ENCODE peak calls at places on chromosomes 7 and 10, in nine cellular contexts. One of them, this sample, is unnamed.

GRCh38 chr7:151415375-151416112 is 5.7 kb upstream of the WDR86 start:
- DNase-seq in suprapubic skin: no peak
- DNase-seq in A549: no peak
- DNase-seq in uterus: no peak
- DNase-seq in GM12878: no peak
- DNase-seq in heart left ventricle: no peak
- DNase-seq in HCT116: no peak
- DNase-seq in stomach: no peak
- DNase-seq in sigmoid colon: peak
- DNase-seq in this sample: no peak

GRCh38 chr10:116138897-116139296 is 134.1 kb downstream of the GFRA1 start:
- DNase-seq in heart left ventricle: no peak
- DNase-seq in suprapubic skin: no peak
- DNase-seq in uterus: no peak
- DNase-seq in GM12878: no peak
- DNase-seq in HCT116: no peak
- DNase-seq in stomach: no peak
- DNase-seq in sigmoid colon: no peak
- DNase-seq in A549: no peak
- DNase-seq in this sample: no peak

GRCh38 chr10:44859546-44860285 is 51.4 kb upstream of the TMEM72 start:
- DNase-seq in A549: no peak
- DNase-seq in GM12878: no peak
- DNase-seq in HCT116: no peak
- DNase-seq in sigmoid colon: no peak
- DNase-seq in stomach: no peak
- DNase-seq in suprapubic skin: no peak
- DNase-seq in heart left ventricle: no peak
- DNase-seq in uterus: no peak
- DNase-seq in this sample: no peak

GRCh38 chr7:135463905-135464304 is 46.0 kb downstream of the CNOT4 start:
- DNase-seq in A549: no peak
- DNase-seq in stomach: no peak
- DNase-seq in heart left ventricle: no peak
- DNase-seq in uterus: no peak
- DNase-seq in GM12878: no peak
- DNase-seq in sigmoid colon: no peak
- DNase-seq in HCT116: no peak
- DNase-seq in suprapubic skin: no peak
- DNase-seq in this sample: no peak

GRCh38 chr10:11065567-11065966 is 47.9 kb downstream of the CELF2 start:
- DNase-seq in HCT116: no peak
- DNase-seq in heart left ventricle: no peak
- DNase-seq in uterus: no peak
- DNase-seq in A549: no peak
- DNase-seq in sigmoid colon: no peak
- DNase-seq in suprapubic skin: no peak
- DNase-seq in GM12878: no peak
- DNase-seq in stomach: no peak
- DNase-seq in this sample: no peak

GRCh38 chr10:60465801-60466200 is 76.1 kb upstream of the ANK3 start:
- DNase-seq in GM12878: no peak
- DNase-seq in suprapubic skin: no peak
- DNase-seq in A549: no peak
- DNase-seq in stomach: no peak
- DNase-seq in sigmoid colon: no peak
- DNase-seq in HCT116: no peak
- DNase-seq in heart left ventricle: no peak
- DNase-seq in uterus: no peak
- DNase-seq in this sample: no peak

GRCh38 chr10:29634764-29635625 is at the start of gene SVIL:
- DNase-seq in stomach: no peak
- DNase-seq in GM12878: no peak
- DNase-seq in A549: no peak
- DNase-seq in heart left ventricle: peak
- DNase-seq in sigmoid colon: peak
- DNase-seq in HCT116: no peak
- DNase-seq in uterus: peak
- DNase-seq in suprapubic skin: peak
- DNase-seq in this sample: peak

GRCh38 chr10:77801474-77802238 is 124.9 kb downstream of the DLG5 start:
- DNase-seq in A549: no peak
- DNase-seq in sigmoid colon: no peak
- DNase-seq in HCT116: no peak
- DNase-seq in stomach: no peak
- DNase-seq in uterus: no peak
- DNase-seq in suprapubic skin: no peak
- DNase-seq in GM12878: peak
- DNase-seq in heart left ventricle: no peak
- DNase-seq in this sample: no peak

GRCh38 chr7:137633133-137633532 is 213.6 kb downstream of the DGKI start:
- DNase-seq in A549: no peak
- DNase-seq in sigmoid colon: no peak
- DNase-seq in suprapubic skin: no peak
- DNase-seq in HCT116: no peak
- DNase-seq in heart left ventricle: no peak
- DNase-seq in GM12878: no peak
- DNase-seq in stomach: no peak
- DNase-seq in uterus: no peak
- DNase-seq in this sample: no peak

GRCh38 chr10:133356953-133357292 is 896 bp downstream of the FUOM start:
- DNase-seq in stomach: no peak
- DNase-seq in suprapubic skin: no peak
- DNase-seq in uterus: no peak
- DNase-seq in sigmoid colon: no peak
- DNase-seq in GM12878: no peak
- DNase-seq in heart left ventricle: peak
- DNase-seq in HCT116: no peak
- DNase-seq in A549: no peak
- DNase-seq in this sample: no peak

GRCh38 chr7:129163875-129164544 is 19.5 kb downstream of the TSPAN33 start:
- DNase-seq in uterus: no peak
- DNase-seq in stomach: no peak
- DNase-seq in suprapubic skin: no peak
- DNase-seq in A549: peak
- DNase-seq in HCT116: peak
- DNase-seq in sigmoid colon: no peak
- DNase-seq in GM12878: no peak
- DNase-seq in heart left ventricle: no peak
- DNase-seq in this sample: no peak

GRCh38 chr7:26153823-26154783 is 2.1 kb downstream of the NFE2L3 start:
- DNase-seq in uterus: no peak
- DNase-seq in suprapubic skin: peak
- DNase-seq in GM12878: no peak
- DNase-seq in A549: no peak
- DNase-seq in stomach: peak
- DNase-seq in sigmoid colon: no peak
- DNase-seq in HCT116: no peak
- DNase-seq in heart left ventricle: no peak
- DNase-seq in this sample: no peak

GRCh38 chr7:26151650-26151952 is 397 bp upstream of the NFE2L3 start:
- DNase-seq in heart left ventricle: no peak
- DNase-seq in HCT116: no peak
- DNase-seq in GM12878: no peak
- DNase-seq in sigmoid colon: no peak
- DNase-seq in stomach: no peak
- DNase-seq in uterus: no peak
- DNase-seq in suprapubic skin: no peak
- DNase-seq in A549: no peak
- DNase-seq in this sample: no peak

GRCh38 chr7:26153246-26153822 is 1.3 kb downstream of the NFE2L3 start:
- DNase-seq in heart left ventricle: no peak
- DNase-seq in suprapubic skin: peak
- DNase-seq in A549: no peak
- DNase-seq in stomach: no peak
- DNase-seq in GM12878: no peak
- DNase-seq in sigmoid colon: no peak
- DNase-seq in HCT116: no peak
- DNase-seq in uterus: no peak
- DNase-seq in this sample: no peak

GRCh38 chr7:26151096-26151495 is 902 bp upstream of the NFE2L3 start:
- DNase-seq in suprapubic skin: no peak
- DNase-seq in A549: no peak
- DNase-seq in HCT116: no peak
- DNase-seq in sigmoid colon: no peak
- DNase-seq in stomach: no peak
- DNase-seq in uterus: no peak
- DNase-seq in GM12878: no peak
- DNase-seq in heart left ventricle: no peak
- DNase-seq in this sample: no peak

GRCh38 chr7:26151953-26152781 is at the start of gene NFE2L3:
- DNase-seq in suprapubic skin: peak
- DNase-seq in GM12878: no peak
- DNase-seq in uterus: peak
- DNase-seq in HCT116: peak
- DNase-seq in stomach: peak
- DNase-seq in A549: peak
- DNase-seq in sigmoid colon: peak
- DNase-seq in heart left ventricle: peak
- DNase-seq in this sample: no peak
- TF ChIP-seq POLR2A in suprapubic skin: no peak
- TF ChIP-seq POLR2A in GM12878: peak
- TF ChIP-seq POLR2A in uterus: peak
- TF ChIP-seq POLR2A in HCT116: peak
- TF ChIP-seq POLR2A in stomach: no peak
- TF ChIP-seq POLR2A in A549: peak
- TF ChIP-seq POLR2A in sigmoid colon: no peak
- TF ChIP-seq POLR2A in heart left ventricle: no peak
- TF ChIP-seq POLR2A in this sample: no peak

DNA sequence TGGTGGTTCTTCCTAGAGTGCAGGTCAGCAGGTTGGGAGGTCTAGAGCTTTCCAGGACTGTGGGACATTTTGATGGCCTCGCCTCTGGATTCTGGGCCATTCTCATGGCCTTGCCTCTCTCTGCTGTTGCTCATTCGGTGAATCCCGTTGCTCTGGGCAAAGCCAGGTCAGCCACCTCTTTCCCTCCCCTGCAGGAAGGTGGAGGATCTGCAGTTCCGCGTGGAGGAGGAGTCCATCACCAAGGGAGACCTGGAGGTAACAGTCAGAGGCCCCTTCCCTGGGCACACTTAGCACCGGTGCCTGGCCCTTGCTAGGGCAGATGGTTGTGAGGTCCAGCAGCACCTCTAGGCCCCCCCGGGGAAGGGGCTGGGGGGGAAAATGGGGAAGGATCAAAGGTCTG is 74.9 kb downstream of the CLIP2 start:
- DNase-seq in HCT116: no peak
- DNase-seq in uterus: no peak
- DNase-seq in heart left ventricle: no peak
- DNase-seq in GM12878: no peak
- DNase-seq in suprapubic skin: no peak
- DNase-seq in sigmoid colon: no peak
- DNase-seq in stomach: no peak
- DNase-seq in A549: peak
- DNase-seq in this sample: no peak
- TF ChIP-seq CTCF in HCT116: peak
- TF ChIP-seq CTCF in uterus: no peak
- TF ChIP-seq CTCF in heart left ventricle: no peak
- TF ChIP-seq CTCF in GM12878: no peak
- TF ChIP-seq CTCF in suprapubic skin: no peak
- TF ChIP-seq CTCF in sigmoid colon: no peak
- TF ChIP-seq CTCF in stomach: no peak
- TF ChIP-seq CTCF in A549: no peak
- TF ChIP-seq CTCF in this sample: no peak

GRCh38 chr7:100568176-100568935 is 5.3 kb downstream of the SAP25 start:
- DNase-seq in heart left ventricle: peak
- DNase-seq in suprapubic skin: no peak
- DNase-seq in stomach: no peak
- DNase-seq in A549: no peak
- DNase-seq in sigmoid colon: no peak
- DNase-seq in GM12878: no peak
- DNase-seq in uterus: peak
- DNase-seq in HCT116: no peak
- DNase-seq in this sample: peak
- TF ChIP-seq POLR2A in heart left ventricle: no peak
- TF ChIP-seq POLR2A in suprapubic skin: no peak
- TF ChIP-seq POLR2A in stomach: no peak
- TF ChIP-seq POLR2A in A549: no peak
- TF ChIP-seq POLR2A in sigmoid colon: no peak
- TF ChIP-seq POLR2A in GM12878: no peak
- TF ChIP-seq POLR2A in uterus: no peak
- TF ChIP-seq POLR2A in HCT116: no peak
- TF ChIP-seq POLR2A in this sample: no peak

GRCh38 chr7:42236266-42237161 is 495 bp downstream of the GLI3 start:
- DNase-seq in GM12878: no peak
- DNase-seq in stomach: no peak
- DNase-seq in A549: peak
- DNase-seq in suprapubic skin: peak
- DNase-seq in uterus: peak
- DNase-seq in sigmoid colon: peak
- DNase-seq in HCT116: no peak
- DNase-seq in heart left ventricle: peak
- DNase-seq in this sample: peak
- TF ChIP-seq CTCF in GM12878: no peak
- TF ChIP-seq CTCF in stomach: no peak
- TF ChIP-seq CTCF in A549: no peak
- TF ChIP-seq CTCF in suprapubic skin: no peak
- TF ChIP-seq CTCF in uterus: no peak
- TF ChIP-seq CTCF in sigmoid colon: no peak
- TF ChIP-seq CTCF in HCT116: no peak
- TF ChIP-seq CTCF in heart left ventricle: no peak
- TF ChIP-seq CTCF in this sample: no peak

GRCh38 chr10:32056136-32057040 is at the start of gene KIF5B:
- DNase-seq in uterus: peak
- DNase-seq in suprapubic skin: peak
- DNase-seq in stomach: peak
- DNase-seq in heart left ventricle: peak
- DNase-seq in GM12878: peak
- DNase-seq in sigmoid colon: peak
- DNase-seq in A549: peak
- DNase-seq in HCT116: peak
- DNase-seq in this sample: peak
- TF ChIP-seq POLR2A in uterus: peak
- TF ChIP-seq POLR2A in suprapubic skin: peak
- TF ChIP-seq POLR2A in stomach: no peak
- TF ChIP-seq POLR2A in heart left ventricle: peak
- TF ChIP-seq POLR2A in GM12878: peak
- TF ChIP-seq POLR2A in sigmoid colon: peak
- TF ChIP-seq POLR2A in A549: peak
- TF ChIP-seq POLR2A in HCT116: peak
- TF ChIP-seq POLR2A in this sample: peak

GRCh38 chr7:1940863-1941262 is 270.8 kb downstream of the ELFN1 start:
- DNase-seq in HCT116: no peak
- DNase-seq in A549: no peak
- DNase-seq in stomach: no peak
- DNase-seq in GM12878: no peak
- DNase-seq in sigmoid colon: no peak
- DNase-seq in heart left ventricle: peak
- DNase-seq in uterus: no peak
- DNase-seq in suprapubic skin: no peak
- DNase-seq in this sample: no peak
- TF ChIP-seq CTCF in HCT116: no peak
- TF ChIP-seq CTCF in A549: no peak
- TF ChIP-seq CTCF in stomach: no peak
- TF ChIP-seq CTCF in GM12878: no peak
- TF ChIP-seq CTCF in sigmoid colon: no peak
- TF ChIP-seq CTCF in heart left ventricle: no peak
- TF ChIP-seq CTCF in uterus: no peak
- TF ChIP-seq CTCF in suprapubic skin: no peak
- TF ChIP-seq CTCF in this sample: no peak

This sample was measured in ovary.